ENCODE peak calls at places on chromosomes 4 and X, in four cellular contexts. E, Y, T and G are unnamed samples.

GRCh38 chrX:1491851-1492349 is 39.2 kb upstream of the ASMTL start:
- DNase-seq in Y (peak; percentile 94), T (no peak), E (no peak), G (no peak)

GRCh38 chr4:81335221-81335912 is 120.3 kb upstream of the PRKG2 start:
- DNase-seq in T (no peak), E (no peak), Y (no peak), G (peak; percentile 33)

GRCh38 chr4:150342945-150343344 is 239.0 kb upstream of the MAB21L2 start:
- DNase-seq in T (no peak), E (no peak), Y (peak; percentile 15), G (no peak)

GRCh38 chrX:123215397-123216089 is 31.5 kb downstream of the GRIA3 start:
- DNase-seq in Y (no peak), T (no peak), E (no peak), G (no peak)

GRCh38 chr4:48203819-48204218 is 65.8 kb downstream of the TEC start:
- DNase-seq in Y (no peak), E (no peak), T (no peak), G (no peak)

GRCh38 chrX:7233632-7234406 is 85.9 kb upstream of the PUDP start:
- DNase-seq in T (no peak), E (no peak), Y (peak; percentile 4), G (no peak)

GRCh38 chr4:166421556-166422156 is 548.6 kb downstream of the TLL1 start:
- DNase-seq in Y (peak; percentile 3), T (peak; percentile 49), E (no peak), G (peak; percentile 9)

GRCh38 chrX:123756320-123756719 is 23.5 kb upstream of the THOC2 start:
- DNase-seq in Y (no peak), T (peak; percentile 28), E (no peak), G (peak; percentile 23)

GRCh38 chr4:89024051-89024675 is 32.8 kb downstream of the FAM13A start:
- DNase-seq in E (peak; percentile 77), Y (peak; percentile 89), T (peak; percentile 66), G (peak; percentile 4)

GRCh38 chr4:173871643-173872042 is 341.6 kb upstream of the HAND2 start:
- DNase-seq in E (no peak), T (no peak), Y (no peak), G (no peak)

GRCh38 chr4:85720736-85721135 is 245.8 kb downstream of the ARHGAP24 start:
- DNase-seq in E (no peak), Y (no peak), T (no peak), G (no peak)

DNA sequence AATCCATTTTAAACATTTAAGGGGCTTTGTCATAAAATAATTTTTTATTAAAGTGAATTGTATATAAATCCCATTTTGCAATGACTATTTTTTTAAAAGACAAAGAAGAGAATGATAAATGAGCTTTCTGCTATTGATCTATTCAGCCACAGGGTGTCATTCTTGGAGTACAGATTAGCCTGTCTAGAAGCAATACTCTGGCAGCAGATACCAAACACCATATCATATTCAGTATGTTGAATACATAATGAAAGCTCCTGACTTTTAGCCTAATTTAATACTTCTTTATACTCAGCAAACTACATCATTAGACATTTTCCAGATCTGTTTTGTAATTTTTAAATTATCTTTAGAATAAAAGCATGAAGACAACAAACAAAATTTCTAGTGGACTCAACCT is 496.3 kb downstream of the PDGFC start:
- DNase-seq in T (no peak), Y (no peak), E (no peak), G (no peak)
- TF ChIP-seq CTCF in T (peak; percentile 64), Y (peak; percentile 45), E (no peak), G (peak; percentile 57)

DNA sequence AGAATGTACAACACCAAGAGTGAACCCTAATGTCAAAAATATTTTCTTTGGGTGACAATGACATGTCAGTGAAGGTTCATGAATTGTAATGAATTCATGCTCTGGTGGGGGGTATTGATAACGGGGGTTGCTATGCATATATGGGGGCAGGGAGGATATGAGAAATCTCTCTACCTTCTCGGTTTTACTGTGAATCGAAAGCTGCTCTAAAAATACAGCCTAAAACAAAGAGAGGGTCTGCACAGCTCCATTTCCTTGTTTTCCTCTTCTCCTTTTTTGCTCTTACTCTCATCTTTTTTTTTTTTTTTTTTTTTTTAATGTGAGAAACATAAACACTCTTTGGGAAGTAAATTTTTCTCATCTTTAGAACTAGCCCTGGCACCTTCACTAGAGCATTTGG is 85.8 kb downstream of the DCTD start:
- DNase-seq in T (no peak), Y (no peak), E (no peak), G (no peak)
- H3K27me3 ChIP-seq in T (peaks cover 3% of the 10 kb centered on the region), Y (no peaks in the 10 kb centered on the region), E (no peaks in the 10 kb centered on the region), G (no peaks in the 10 kb centered on the region)

DNA sequence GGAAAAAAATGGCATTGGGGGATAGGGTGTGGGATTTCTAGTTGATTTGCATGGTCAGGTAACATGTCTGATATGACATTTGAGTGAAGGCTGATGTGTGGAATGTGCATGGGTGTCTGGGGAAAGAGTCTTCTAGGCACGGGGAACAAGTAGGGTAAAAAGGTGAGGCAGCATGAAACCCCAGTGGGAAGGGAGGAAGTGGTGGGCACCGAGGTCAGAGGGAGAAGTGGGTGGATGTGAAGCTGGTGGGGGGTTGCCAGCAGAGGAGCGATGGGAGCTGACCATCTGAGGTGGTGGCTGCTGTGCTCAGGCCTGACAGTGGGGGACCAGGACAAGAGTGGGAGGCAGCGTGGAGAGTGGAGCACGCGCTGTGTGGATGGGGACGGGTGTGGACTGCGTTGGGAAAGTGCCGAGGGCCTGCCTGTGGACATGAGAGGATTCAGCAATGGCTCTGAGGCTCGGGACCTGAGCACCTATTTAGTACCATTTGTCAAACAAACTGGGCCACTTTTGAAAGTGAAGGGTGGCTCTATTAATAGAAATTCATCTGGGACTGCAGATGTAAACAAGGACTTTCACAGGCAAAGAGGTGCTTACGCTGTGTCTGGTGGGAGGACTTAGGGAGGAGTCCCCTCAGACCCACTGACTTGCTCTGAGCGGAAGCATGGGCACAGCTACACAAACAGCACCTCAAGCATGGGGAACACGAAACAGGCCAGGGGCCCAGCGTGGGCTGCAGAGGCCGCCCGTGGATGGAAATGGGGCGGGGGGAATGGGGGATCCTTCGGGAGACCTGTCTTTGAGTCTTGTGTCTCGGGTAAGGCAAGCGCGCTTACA is 16.7 kb upstream of the S100P start:
- DNase-seq in Y (no peak), E (no peak), T (no peak), G (no peak)
- H3K4me3 ChIP-seq in Y (peak overlapping the region; percentile 83), E (no peak overlapping the region), T (no peak overlapping the region), G (no peak overlapping the region)

DNA sequence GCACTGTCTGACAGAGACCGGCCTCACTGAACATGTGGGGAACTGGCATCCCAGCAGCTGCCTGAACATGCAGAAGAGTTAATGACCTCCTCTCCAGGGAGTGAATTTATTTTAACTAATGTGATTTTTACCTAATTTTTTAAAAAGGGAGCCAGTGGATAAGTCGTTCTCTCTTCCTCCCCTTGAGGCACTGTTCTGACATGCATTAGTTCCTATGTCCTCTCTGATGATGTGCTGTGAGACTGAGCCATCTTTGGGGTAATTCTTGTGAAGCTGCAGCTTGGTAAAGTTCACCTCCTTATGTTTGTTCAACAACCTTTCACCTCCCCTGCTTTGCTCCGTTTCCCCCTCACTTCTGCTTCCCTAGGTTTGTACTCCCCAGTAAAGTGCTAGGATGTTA is 139.7 kb downstream of the COL25A1 start:
- DNase-seq in T (no peak), E (no peak), Y (no peak), G (no peak)
- TF ChIP-seq CTCF in T (no peak), E (no peak), Y (peak; percentile 20), G (no peak)

DNA sequence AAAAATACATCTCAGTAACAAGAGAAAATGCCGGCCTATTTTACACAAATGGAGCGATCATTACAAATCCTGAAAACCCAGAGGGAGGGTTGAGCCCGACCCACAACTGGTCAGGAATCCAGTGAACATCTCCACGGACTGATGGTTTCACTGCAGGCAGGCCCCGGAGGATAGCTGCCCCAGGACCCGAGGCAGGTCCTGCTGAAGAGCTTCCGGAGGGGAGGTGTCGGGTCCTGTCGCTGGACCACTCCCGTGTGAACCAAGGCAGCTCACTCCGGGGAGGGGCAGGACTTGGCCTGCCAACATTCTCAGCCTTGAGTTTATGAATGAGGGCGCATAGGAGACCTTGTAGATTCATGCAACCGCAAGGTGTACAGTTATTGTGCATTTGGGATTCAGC is 4.8 kb upstream of the CRMP1 start:
- DNase-seq in T (no peak), Y (no peak), E (no peak), G (no peak)
- H3K27me3 ChIP-seq in T (peaks cover 39% of the 10 kb centered on the region), Y (peaks cover 41% of the 10 kb centered on the region), E (peaks cover 8% of the 10 kb centered on the region), G (peaks cover 19% of the 10 kb centered on the region)

GRCh38 chr4:100511906-100512305 is 5.9 kb downstream of the EMCN start:
- DNase-seq in Y (peak; percentile 42), T (no peak), E (no peak), G (no peak)
- H3K4me3 ChIP-seq in Y (no peak overlapping the region), T (no peak overlapping the region), E (no peak overlapping the region), G (no peak overlapping the region)

GRCh38 chr4:113636877-113637276 is 124.7 kb downstream of the CAMK2D start:
- DNase-seq in T (no peak), E (no peak), Y (no peak), G (no peak)

GRCh38 chr4:113637363-113637762 is 124.2 kb downstream of the CAMK2D start:
- DNase-seq in E (no peak), Y (no peak), T (no peak), G (no peak)

GRCh38 chr4:113635739-113636437 is 125.7 kb downstream of the CAMK2D start:
- DNase-seq in T (no peak), E (no peak), Y (no peak), G (no peak)

GRCh38 chr4:113637823-113638691 is 123.5 kb downstream of the CAMK2D start:
- DNase-seq in Y (no peak), T (no peak), E (no peak), G (no peak)

DNA sequence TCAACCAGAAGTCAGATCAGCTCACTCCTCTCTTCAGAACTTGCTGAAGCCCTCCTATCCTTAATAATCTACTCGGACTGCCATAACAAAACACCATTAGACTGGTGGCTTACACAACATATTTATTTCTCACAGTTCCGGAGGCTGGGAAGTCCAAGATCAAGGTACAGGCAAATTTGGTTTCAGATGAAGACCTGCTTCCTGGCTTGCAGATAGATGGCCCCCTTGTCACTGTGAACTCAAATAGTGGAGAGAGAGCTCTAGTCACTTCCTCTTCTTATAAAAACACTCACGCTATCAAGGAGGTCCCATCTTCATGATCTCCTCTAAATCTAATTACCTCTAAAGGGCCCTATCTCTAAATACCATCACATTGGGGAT is 125.1 kb downstream of the CAMK2D start:
- DNase-seq in Y (peak; percentile 21), E (no peak), T (no peak), G (no peak)
- TF ChIP-seq CTCF in Y (peak; percentile 54), E (no peak), T (no peak), G (no peak)

DNA sequence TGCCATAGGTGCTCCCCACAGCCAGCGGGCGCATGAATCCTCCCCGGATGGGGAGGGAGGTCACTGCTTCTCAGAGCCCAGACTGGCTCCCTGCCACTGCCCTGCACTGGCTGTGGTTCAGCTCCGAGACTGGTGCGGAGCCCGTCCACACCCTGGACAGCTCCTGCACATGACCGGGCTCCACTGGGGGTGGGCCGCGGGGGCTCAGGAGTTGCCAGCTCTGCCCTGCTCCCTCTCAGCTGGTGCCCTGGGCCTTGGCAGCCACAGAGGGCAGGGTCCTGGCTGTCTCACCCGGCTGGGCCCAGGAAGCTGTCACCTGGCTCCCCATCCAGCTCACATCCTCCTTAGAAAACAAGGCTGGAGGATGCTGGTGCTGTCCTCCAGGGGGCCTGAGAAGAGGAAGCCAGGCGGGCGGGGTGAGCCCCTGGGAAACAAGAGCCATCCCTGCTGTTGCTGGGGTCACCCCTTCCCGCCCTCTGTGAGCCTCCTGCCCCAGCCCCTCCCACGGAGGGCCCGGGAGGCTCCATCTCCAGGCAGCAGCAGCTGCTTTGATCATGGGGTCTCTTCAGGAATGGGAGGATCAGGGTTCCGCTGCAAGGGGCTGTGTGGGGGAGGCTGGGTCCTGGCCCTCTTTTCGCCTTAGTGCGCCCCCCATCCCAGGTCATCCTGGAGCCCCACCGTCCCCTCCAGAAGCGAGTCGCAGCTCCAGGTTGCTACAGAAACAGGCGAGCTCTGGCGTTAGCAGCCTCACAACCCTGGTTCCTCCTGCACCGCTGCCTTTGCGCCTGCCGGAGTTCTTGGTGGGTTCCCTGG is 64.7 kb upstream of the ADRA2C start:
- DNase-seq in Y (peak; percentile 57), T (no peak), E (no peak), G (no peak)
- H3K27me3 ChIP-seq in Y (no peaks in the 10 kb centered on the region), T (peaks cover 24% of the 10 kb centered on the region), E (peaks cover 11% of the 10 kb centered on the region), G (peaks cover 10% of the 10 kb centered on the region)